ENCODE peak calls at places on chromosomes 13 and 19, in ten cellular contexts. One of them, this sample, is unnamed.

GRCh38 chr19:34468400-34468799 is 13.2 kb upstream of the WTIP start:
- DNase-seq in tibial nerve: no peak
- DNase-seq in breast epithelium: no peak
- DNase-seq in IMR-90: no peak
- DNase-seq in Peyer's patch: no peak
- DNase-seq in heart left ventricle: no peak
- DNase-seq in right lobe of liver: no peak
- DNase-seq in transverse colon: no peak
- DNase-seq in prostate gland: no peak
- DNase-seq in HCT116: no peak
- DNase-seq in this sample: no peak

GRCh38 chr19:47615714-47616113 is 6.8 kb downstream of the BICRA start:
- DNase-seq in HCT116: no peak
- DNase-seq in right lobe of liver: no peak
- DNase-seq in breast epithelium: no peak
- DNase-seq in Peyer's patch: no peak
- DNase-seq in prostate gland: no peak
- DNase-seq in heart left ventricle: no peak
- DNase-seq in transverse colon: no peak
- DNase-seq in tibial nerve: no peak
- DNase-seq in IMR-90: no peak
- DNase-seq in this sample: no peak

GRCh38 chr19:15195381-15195964 is 5.3 kb downstream of the NOTCH3 start:
- DNase-seq in right lobe of liver: no peak
- DNase-seq in IMR-90: peak; percentile 61
- DNase-seq in breast epithelium: peak; percentile 85
- DNase-seq in heart left ventricle: peak; percentile 70
- DNase-seq in prostate gland: peak; percentile 65
- DNase-seq in Peyer's patch: no peak
- DNase-seq in HCT116: no peak
- DNase-seq in tibial nerve: no peak
- DNase-seq in transverse colon: peak; percentile 29
- DNase-seq in this sample: peak; percentile 53

GRCh38 chr13:74290324-74290773 is 156.1 kb upstream of the KLF12 start:
- DNase-seq in heart left ventricle: no peak
- DNase-seq in HCT116: peak; percentile 73
- DNase-seq in prostate gland: peak; percentile 38
- DNase-seq in tibial nerve: no peak
- DNase-seq in right lobe of liver: no peak
- DNase-seq in Peyer's patch: no peak
- DNase-seq in breast epithelium: no peak
- DNase-seq in transverse colon: peak; percentile 9
- DNase-seq in IMR-90: peak; percentile 79
- DNase-seq in this sample: peak; percentile 16

GRCh38 chr13:106450991-106451390 is 84.5 kb downstream of the EFNB2 start:
- DNase-seq in tibial nerve: no peak
- DNase-seq in prostate gland: no peak
- DNase-seq in right lobe of liver: no peak
- DNase-seq in IMR-90: no peak
- DNase-seq in transverse colon: no peak
- DNase-seq in heart left ventricle: no peak
- DNase-seq in HCT116: no peak
- DNase-seq in breast epithelium: no peak
- DNase-seq in Peyer's patch: no peak
- DNase-seq in this sample: no peak

GRCh38 chr19:57004418-57004817 is 115.4 kb upstream of the USP29 start:
- DNase-seq in HCT116: no peak
- DNase-seq in Peyer's patch: no peak
- DNase-seq in IMR-90: no peak
- DNase-seq in prostate gland: no peak
- DNase-seq in heart left ventricle: no peak
- DNase-seq in tibial nerve: no peak
- DNase-seq in right lobe of liver: no peak
- DNase-seq in breast epithelium: no peak
- DNase-seq in transverse colon: no peak
- DNase-seq in this sample: no peak

GRCh38 chr19:30479231-30479630 is 107.0 kb downstream of the ZNF536 start:
- DNase-seq in Peyer's patch: no peak
- DNase-seq in IMR-90: no peak
- DNase-seq in right lobe of liver: no peak
- DNase-seq in tibial nerve: no peak
- DNase-seq in heart left ventricle: peak; percentile 34
- DNase-seq in prostate gland: no peak
- DNase-seq in transverse colon: peak; percentile 8
- DNase-seq in breast epithelium: no peak
- DNase-seq in HCT116: no peak
- DNase-seq in this sample: no peak

GRCh38 chr13:22108283-22108897 is 437.5 kb downstream of the FGF9 start:
- DNase-seq in HCT116: no peak
- DNase-seq in Peyer's patch: no peak
- DNase-seq in heart left ventricle: no peak
- DNase-seq in tibial nerve: no peak
- DNase-seq in breast epithelium: no peak
- DNase-seq in transverse colon: no peak
- DNase-seq in prostate gland: no peak
- DNase-seq in IMR-90: peak; percentile 59
- DNase-seq in right lobe of liver: no peak
- DNase-seq in this sample: no peak

DNA sequence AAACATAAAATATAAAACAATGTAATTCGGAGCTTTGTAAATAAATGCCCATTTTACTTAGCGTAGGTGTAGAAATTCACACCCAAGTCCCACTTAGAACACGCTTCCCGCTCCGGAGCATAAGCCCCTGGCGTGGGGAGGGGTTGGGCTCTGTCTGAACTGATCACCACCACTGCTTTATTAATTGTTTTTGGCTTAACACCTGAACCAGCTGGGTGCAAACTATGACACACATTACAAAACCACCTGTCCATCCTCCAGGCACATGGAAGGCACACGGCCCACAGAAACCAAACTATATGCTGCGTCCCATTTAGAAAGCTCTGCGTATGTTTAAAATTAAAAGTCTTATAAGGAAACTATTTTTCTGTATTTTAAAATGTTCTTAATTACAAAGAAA is 25.9 kb downstream of the RASA3 start:
- DNase-seq in heart left ventricle: no peak
- DNase-seq in Peyer's patch: no peak
- DNase-seq in HCT116: no peak
- DNase-seq in tibial nerve: peak; percentile 1
- DNase-seq in IMR-90: no peak
- DNase-seq in transverse colon: no peak
- DNase-seq in right lobe of liver: no peak
- DNase-seq in breast epithelium: peak; percentile 39
- DNase-seq in prostate gland: no peak
- DNase-seq in this sample: no peak
- H3K4me1 ChIP-seq in heart left ventricle: peaks cover 28% of the 10 kb centered on the region
- H3K4me1 ChIP-seq in Peyer's patch: no peaks in the 10 kb centered on the region
- H3K4me1 ChIP-seq in HCT116: no peaks in the 10 kb centered on the region
- H3K4me1 ChIP-seq in tibial nerve: peaks cover 72% of the 10 kb centered on the region
- H3K4me1 ChIP-seq in IMR-90: peaks cover 48% of the 10 kb centered on the region
- H3K4me1 ChIP-seq in transverse colon: peaks cover 42% of the 10 kb centered on the region
- H3K4me1 ChIP-seq in right lobe of liver: no peaks in the 10 kb centered on the region
- H3K4me1 ChIP-seq in breast epithelium: no peaks in the 10 kb centered on the region
- H3K4me1 ChIP-seq in prostate gland: no peaks in the 10 kb centered on the region
- H3K4me1 ChIP-seq in this sample: no peaks in the 10 kb centered on the region

GRCh38 chr19:44658069-44658727 is 13.1 kb upstream of the CEACAM19 start:
- DNase-seq in transverse colon: no peak
- DNase-seq in IMR-90: no peak
- DNase-seq in HCT116: no peak
- DNase-seq in breast epithelium: no peak
- DNase-seq in heart left ventricle: no peak
- DNase-seq in tibial nerve: no peak
- DNase-seq in right lobe of liver: no peak
- DNase-seq in Peyer's patch: no peak
- DNase-seq in prostate gland: no peak
- DNase-seq in this sample: no peak

GRCh38 chr19:44653977-44654784 is 10.5 kb downstream of the PVR start:
- DNase-seq in right lobe of liver: peak; percentile 88
- DNase-seq in heart left ventricle: peak; percentile 73
- DNase-seq in Peyer's patch: peak; percentile 86
- DNase-seq in HCT116: no peak
- DNase-seq in IMR-90: peak; percentile 43
- DNase-seq in breast epithelium: peak; percentile 78
- DNase-seq in tibial nerve: peak; percentile 61
- DNase-seq in prostate gland: peak; percentile 58
- DNase-seq in transverse colon: peak; percentile 81
- DNase-seq in this sample: peak; percentile 43

GRCh38 chr19:44660081-44660480 is 11.2 kb upstream of the CEACAM19 start:
- DNase-seq in tibial nerve: no peak
- DNase-seq in IMR-90: no peak
- DNase-seq in HCT116: no peak
- DNase-seq in Peyer's patch: no peak
- DNase-seq in prostate gland: no peak
- DNase-seq in heart left ventricle: no peak
- DNase-seq in right lobe of liver: no peak
- DNase-seq in transverse colon: no peak
- DNase-seq in breast epithelium: no peak
- DNase-seq in this sample: no peak

GRCh38 chr19:44661205-44661604 is 10.1 kb upstream of the CEACAM19 start:
- DNase-seq in right lobe of liver: no peak
- DNase-seq in heart left ventricle: no peak
- DNase-seq in transverse colon: no peak
- DNase-seq in HCT116: no peak
- DNase-seq in IMR-90: no peak
- DNase-seq in Peyer's patch: no peak
- DNase-seq in prostate gland: no peak
- DNase-seq in breast epithelium: no peak
- DNase-seq in tibial nerve: no peak
- DNase-seq in this sample: no peak

DNA sequence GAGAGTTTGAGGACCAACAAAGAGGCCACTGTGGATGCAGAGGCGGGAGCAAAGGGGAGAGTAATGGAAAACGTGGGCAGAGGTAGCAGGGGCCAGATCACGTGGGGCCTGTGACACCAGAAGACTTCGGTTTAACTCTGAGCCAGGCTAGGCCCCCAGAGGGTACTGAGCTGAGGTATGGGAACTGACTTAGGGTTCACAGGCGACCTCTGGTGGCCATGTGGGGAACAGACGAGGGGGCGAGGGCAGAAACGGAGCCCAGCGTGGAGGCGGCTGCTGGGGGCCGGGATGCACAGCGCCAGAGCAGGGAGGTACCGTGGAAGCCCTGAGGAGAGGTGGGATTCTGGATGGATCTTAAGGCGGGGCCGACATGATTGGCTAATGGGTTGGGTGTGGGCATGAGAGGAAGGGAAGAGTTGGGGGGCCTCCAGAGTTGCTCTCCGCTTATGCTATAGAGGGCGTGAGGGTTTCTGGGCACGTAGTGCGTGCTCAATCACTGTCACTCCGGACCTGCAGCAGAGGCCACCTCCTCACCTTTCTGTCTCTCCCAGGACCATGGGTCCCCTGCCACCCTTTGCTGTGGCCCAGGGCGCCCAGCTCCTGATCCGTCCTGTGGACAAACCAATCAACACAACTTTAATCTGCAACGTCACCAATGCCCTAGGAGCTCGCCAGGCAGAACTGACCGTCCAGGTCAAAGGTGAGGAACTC is 13.7 kb downstream of the PVR start:
- DNase-seq in IMR-90: peak; percentile 68
- DNase-seq in Peyer's patch: peak; percentile 75
- DNase-seq in transverse colon: peak; percentile 63
- DNase-seq in heart left ventricle: peak; percentile 74
- DNase-seq in HCT116: no peak
- DNase-seq in tibial nerve: peak; percentile 37
- DNase-seq in breast epithelium: no peak
- DNase-seq in right lobe of liver: peak; percentile 71
- DNase-seq in prostate gland: peak; percentile 17
- DNase-seq in this sample: peak; percentile 45
- H3K27ac ChIP-seq in IMR-90: peak overlapping the region; percentile 0
- H3K27ac ChIP-seq in Peyer's patch: no peak overlapping the region
- H3K27ac ChIP-seq in transverse colon: no peak overlapping the region
- H3K27ac ChIP-seq in heart left ventricle: no peak overlapping the region
- H3K27ac ChIP-seq in HCT116: no peak overlapping the region
- H3K27ac ChIP-seq in tibial nerve: no peak overlapping the region
- H3K27ac ChIP-seq in breast epithelium: no peak overlapping the region
- H3K27ac ChIP-seq in right lobe of liver: no peak overlapping the region
- H3K27ac ChIP-seq in prostate gland: no peak overlapping the region
- H3K27ac ChIP-seq in this sample: no peak overlapping the region

GRCh38 chr19:32876236-32876918 is 6.8 kb upstream of the SLC7A9 start:
- DNase-seq in prostate gland: no peak
- DNase-seq in IMR-90: no peak
- DNase-seq in tibial nerve: no peak
- DNase-seq in Peyer's patch: peak; percentile 77
- DNase-seq in transverse colon: no peak
- DNase-seq in breast epithelium: no peak
- DNase-seq in right lobe of liver: no peak
- DNase-seq in heart left ventricle: no peak
- DNase-seq in HCT116: no peak
- DNase-seq in this sample: no peak
- TF ChIP-seq POLR2A in prostate gland: no peak
- TF ChIP-seq POLR2A in IMR-90: no peak
- TF ChIP-seq POLR2A in tibial nerve: no peak
- TF ChIP-seq POLR2A in Peyer's patch: no peak
- TF ChIP-seq POLR2A in transverse colon: no peak
- TF ChIP-seq POLR2A in breast epithelium: no peak
- TF ChIP-seq POLR2A in right lobe of liver: no peak
- TF ChIP-seq POLR2A in heart left ventricle: no peak
- TF ChIP-seq POLR2A in HCT116: no peak
- TF ChIP-seq POLR2A in this sample: no peak

GRCh38 chr13:52454825-52455676 is at the start of gene CKAP2:
- DNase-seq in breast epithelium: peak; percentile 91
- DNase-seq in Peyer's patch: peak; percentile 96
- DNase-seq in transverse colon: peak; percentile 96
- DNase-seq in IMR-90: peak; percentile 93
- DNase-seq in HCT116: peak; percentile 89
- DNase-seq in prostate gland: peak; percentile 96
- DNase-seq in tibial nerve: peak; percentile 88
- DNase-seq in right lobe of liver: peak; percentile 95
- DNase-seq in heart left ventricle: peak; percentile 95
- DNase-seq in this sample: peak; percentile 90
- H3K4me1 ChIP-seq in breast epithelium: no peaks in the 10 kb centered on the region
- H3K4me1 ChIP-seq in Peyer's patch: no peaks in the 10 kb centered on the region
- H3K4me1 ChIP-seq in transverse colon: peaks cover 27% of the 10 kb centered on the region
- H3K4me1 ChIP-seq in IMR-90: no peaks in the 10 kb centered on the region
- H3K4me1 ChIP-seq in HCT116: peaks cover 13% of the 10 kb centered on the region
- H3K4me1 ChIP-seq in prostate gland: peaks cover 2% of the 10 kb centered on the region
- H3K4me1 ChIP-seq in tibial nerve: peaks cover 23% of the 10 kb centered on the region
- H3K4me1 ChIP-seq in right lobe of liver: no peaks in the 10 kb centered on the region
- H3K4me1 ChIP-seq in heart left ventricle: peaks cover 21% of the 10 kb centered on the region
- H3K4me1 ChIP-seq in this sample: no peaks in the 10 kb centered on the region

GRCh38 chr19:1220452-1221037 is 15.0 kb downstream of the STK11 start:
- DNase-seq in Peyer's patch: no peak
- DNase-seq in tibial nerve: no peak
- DNase-seq in transverse colon: no peak
- DNase-seq in heart left ventricle: no peak
- DNase-seq in breast epithelium: no peak
- DNase-seq in IMR-90: no peak
- DNase-seq in right lobe of liver: no peak
- DNase-seq in prostate gland: no peak
- DNase-seq in HCT116: no peak
- DNase-seq in this sample: no peak
- H3K27ac ChIP-seq in Peyer's patch: no peak overlapping the region
- H3K27ac ChIP-seq in tibial nerve: no peak overlapping the region
- H3K27ac ChIP-seq in transverse colon: no peak overlapping the region
- H3K27ac ChIP-seq in heart left ventricle: no peak overlapping the region
- H3K27ac ChIP-seq in breast epithelium: no peak overlapping the region
- H3K27ac ChIP-seq in IMR-90: no peak overlapping the region
- H3K27ac ChIP-seq in right lobe of liver: no peak overlapping the region
- H3K27ac ChIP-seq in prostate gland: no peak overlapping the region
- H3K27ac ChIP-seq in HCT116: no peak overlapping the region
- H3K27ac ChIP-seq in this sample: no peak overlapping the region